ENCODE peak calls at places on chromosomes 11 and 22, in ten cellular contexts. X, J, N, H, I, D, O, R, P and A are unnamed samples.

GRCh38 chr22:22902247-22902962 is 14.8 kb downstream of the IGLL5 start:
- DNase-seq in X (no peak), J (no peak), N (no peak), H (no peak), I (no peak), D (no peak), O (no peak), R (no peak), P (no peak), A (no peak)

GRCh38 chr11:59923813-59924212 is 14.4 kb upstream of the OOSP1 start:
- DNase-seq in X (no peak), J (no peak), N (no peak), H (no peak), I (no peak), D (no peak), O (no peak), R (peak), P (no peak), A (no peak)

GRCh38 chr11:63906585-63906984 is 10.4 kb downstream of the RCOR2 start:
- DNase-seq in X (peak), J (no peak), N (no peak), H (no peak), I (peak), D (no peak), O (no peak), R (peak), P (no peak), A (peak)

GRCh38 chr11:2096919-2097301 is 42.3 kb downstream of the IGF2 start:
- DNase-seq in X (no peak), J (no peak), N (no peak), H (no peak), I (no peak), D (no peak), O (peak), R (no peak), P (no peak), A (peak)

GRCh38 chr11:35491231-35491871 is 34.1 kb downstream of the PAMR1 start:
- DNase-seq in X (no peak), J (no peak), N (peak), H (no peak), I (no peak), D (no peak), O (peak), R (no peak), P (no peak), A (peak)

GRCh38 chr11:22456993-22457748 is 119.0 kb downstream of the SLC17A6 start:
- DNase-seq in X (no peak), J (no peak), N (no peak), H (no peak), I (no peak), D (no peak), O (no peak), R (no peak), P (no peak), A (no peak)

GRCh38 chr22:29224859-29225410 is 19.2 kb downstream of the EMID1 start:
- DNase-seq in X (no peak), J (no peak), N (no peak), H (no peak), I (no peak), D (no peak), O (no peak), R (no peak), P (no peak), A (no peak)

GRCh38 chr11:9838229-9838628 is 174.4 kb downstream of the SWAP70 start:
- DNase-seq in X (no peak), J (no peak), N (peak), H (no peak), I (no peak), D (no peak), O (peak), R (no peak), P (no peak), A (peak)

GRCh38 chr22:34429314-34429713 is 509.0 kb upstream of the LARGE1 start:
- DNase-seq in X (no peak), J (no peak), N (no peak), H (no peak), I (peak), D (no peak), O (no peak), R (no peak), P (no peak), A (no peak)

GRCh38 chr11:71252782-71253730 is 679 bp upstream of the SHANK2 start:
- DNase-seq in X (peak), J (no peak), N (peak), H (peak), I (no peak), D (no peak), O (peak), R (no peak), P (no peak), A (peak)

GRCh38 chr22:23533328-23533762 is 46.7 kb downstream of the IGLL1 start:
- DNase-seq in X (no peak), J (no peak), N (no peak), H (peak), I (no peak), D (peak), O (no peak), R (peak), P (no peak), A (peak)

GRCh38 chr22:40535189-40535512 is 101.4 kb downstream of the MRTFA start:
- DNase-seq in X (no peak), J (no peak), N (no peak), H (no peak), I (no peak), D (no peak), O (no peak), R (no peak), P (no peak), A (no peak)

GRCh38 chr11:117226388-117227385 is 5.2 kb downstream of the PCSK7 start:
- DNase-seq in X (peak), J (peak), N (no peak), H (peak), I (peak), D (peak), O (peak), R (peak), P (peak), A (peak)